ENCODE peak calls at places on chromosomes 12 and 14, in eight cellular contexts. D is AG08395; M is T-cell; B is fibroblast of lung; T is activated CD4-positive, alpha-beta T cell treated with anti-CD3 and anti-CD28 coated beads, Interleukin-2, amount 10 ng/mL, durations not matched to agents 7 days and 5 days; F is GM20000; U is ELF-1; S is GM12865. L is an unnamed sample.

GRCh38 chr12:110550981-110551380 is 32.1 kb downstream of the PPTC7 start:
- DNase-seq in U (no peak), B (no peak), M (no peak), D (no peak), F (no peak), S (no peak), T (no peak), L (no peak)

GRCh38 chr12:40224439-40225291 is at the start of gene LRRK2:
- DNase-seq in D (peak; percentile 58), S (peak; percentile 76), M (peak; percentile 39), T (no peak), F (peak; percentile 81), U (peak; percentile 47), B (peak; percentile 77), L (no peak)

GRCh38 chr14:91019673-91020072 is 40.8 kb downstream of the RPS6KA5 start:
- DNase-seq in M (no peak), B (no peak), S (no peak), F (no peak), U (no peak), D (no peak), T (no peak), L (no peak)

GRCh38 chr12:132171968-132172521 is 27.8 kb downstream of the NOC4L start:
- DNase-seq in F (no peak), U (no peak), T (no peak), B (no peak), D (no peak), S (no peak), M (no peak), L (no peak)

GRCh38 chr12:48084066-48084465 is 21.8 kb downstream of the SENP1 start:
- DNase-seq in M (no peak), F (no peak), T (no peak), B (peak; percentile 5), S (no peak), D (no peak), U (no peak), L (no peak)

GRCh38 chr12:29238822-29239291 is 89.8 kb downstream of the FAR2 start:
- DNase-seq in B (peak; percentile 60), S (no peak), U (no peak), M (no peak), F (no peak), D (no peak), T (no peak), L (peak; percentile 81)

GRCh38 chr12:92021665-92022033 is 124.0 kb downstream of the BTG1 start:
- DNase-seq in U (peak; percentile 91), D (no peak), S (no peak), T (no peak), B (no peak), F (no peak), M (no peak), L (no peak)

GRCh38 chr14:93936245-93936644 is 9.1 kb downstream of the FAM181A start:
- DNase-seq in M (no peak), U (peak; percentile 40), B (no peak), F (peak; percentile 58), T (peak; percentile 43), S (peak; percentile 55), D (no peak), L (no peak)

GRCh38 chr14:36254020-36254614 is 66.3 kb downstream of the MBIP start:
- DNase-seq in T (no peak), F (no peak), S (no peak), B (peak; percentile 12), U (no peak), M (no peak), D (peak; percentile 24), L (no peak)

GRCh38 chr12:27785882-27786570 is 6.0 kb upstream of the MANSC4 start:
- DNase-seq in D (no peak), M (no peak), S (peak; percentile 21), T (no peak), F (no peak), B (peak; percentile 78), U (no peak), L (no peak)

GRCh38 chr14:102870994-102871831 is 51.2 kb upstream of the AMN start:
- DNase-seq in U (no peak), D (no peak), S (no peak), B (no peak), T (no peak), F (no peak), M (no peak), L (no peak)

GRCh38 chr12:75702477-75703093 is 191.2 kb upstream of the KRR1 start:
- DNase-seq in F (no peak), T (no peak), U (no peak), M (no peak), D (no peak), B (no peak), S (no peak), L (no peak)

L was measured in retinal pigment epithelial cell.